ENCODE peak calls at places on chromosomes 16 and 17, in ten cellular contexts. U is CD4-positive, alpha-beta T cell; Q is DMS79; B is A172; K is RPMI7951; S is HTR-8/SVneo; G is fibroblast of the aortic adventitia; E is A673; J is fibroblast of mammary gland; R is activated naive CD8-positive, alpha-beta T cell treated with anti-CD3 and anti-CD28 coated beads, Interleukin-2, amount 10 ng/mL, durations not matched to agents 7 days and 5 days. M is an unnamed sample.

GRCh38 chr17:63529711-63530556 is 6.8 kb downstream of the KCNH6 start:
- DNase-seq in U (no peak), Q (no peak), B (no peak), K (no peak), S (no peak), G (no peak), E (no peak), J (no peak), R (no peak), M (no peak)

GRCh38 chr17:33832295-33832694 is 422.8 kb upstream of the CCL2 start:
- DNase-seq in U (no peak), Q (no peak), B (no peak), K (no peak), S (no peak), G (no peak), E (no peak), J (no peak), R (no peak), M (no peak)

GRCh38 chr16:48353565-48354163 is 31.5 kb downstream of the SIAH1 start:
- DNase-seq in U (peak; percentile 58), Q (no peak), B (peak; percentile 85), K (peak; percentile 67), S (peak; percentile 71), G (peak; percentile 82), E (peak; percentile 91), J (peak; percentile 78), R (peak; percentile 47), M (peak; percentile 78)

GRCh38 chr16:57383276-57384247 is 11.3 kb downstream of the CX3CL1 start:
- DNase-seq in U (no peak), Q (no peak), B (peak; percentile 56), K (peak; percentile 63), S (peak; percentile 65), G (peak; percentile 60), E (no peak), J (peak; percentile 34), R (no peak), M (no peak)

GRCh38 chr17:3555189-3555796 is 2.3 kb downstream of the TRPV3 start:
- DNase-seq in U (no peak), Q (no peak), B (no peak), K (no peak), S (no peak), G (no peak), E (no peak), J (no peak), R (no peak), M (no peak)

GRCh38 chr16:13898233-13898632 is 21.7 kb upstream of the ERCC4 start:
- DNase-seq in U (no peak), Q (no peak), B (no peak), K (no peak), S (no peak), G (no peak), E (no peak), J (no peak), R (no peak), M (no peak)

GRCh38 chr17:74812109-74812864 is 36.1 kb upstream of the NAT9 start:
- DNase-seq in U (no peak), Q (no peak), B (no peak), K (no peak), S (no peak), G (no peak), E (no peak), J (no peak), R (no peak), M (no peak)

GRCh38 chr16:59202463-59202862 is 468.3 kb upstream of the GOT2 start:
- DNase-seq in U (no peak), Q (no peak), B (no peak), K (no peak), S (no peak), G (no peak), E (no peak), J (no peak), R (no peak), M (no peak)

GRCh38 chr16:75580-76501 is 2.2 kb upstream of the MPG start:
- DNase-seq in U (no peak), Q (peak; percentile 36), B (peak; percentile 81), K (peak; percentile 91), S (peak; percentile 80), G (peak; percentile 91), E (peak; percentile 75), J (peak; percentile 91), R (no peak), M (no peak)

GRCh38 chr17:60229189-60229802 is 79.5 kb downstream of the CA4 start:
- DNase-seq in U (no peak), Q (no peak), B (peak; percentile 31), K (peak; percentile 26), S (no peak), G (peak; percentile 14), E (peak; percentile 52), J (peak; percentile 51), R (no peak), M (no peak)

GRCh38 chr16:89667633-89668032 is 10.0 kb downstream of the SPATA33 start:
- DNase-seq in U (no peak), Q (no peak), B (no peak), K (no peak), S (no peak), G (no peak), E (no peak), J (no peak), R (no peak), M (no peak)

GRCh38 chr17:77264617-77265230 is 124.0 kb downstream of the SEC14L1 start:
- DNase-seq in U (no peak), Q (peak; percentile 92), B (no peak), K (no peak), S (no peak), G (no peak), E (no peak), J (no peak), R (no peak), M (no peak)

GRCh38 chr16:46658925-46659324 is 30.1 kb downstream of the VPS35 start:
- DNase-seq in U (no peak), Q (no peak), B (no peak), K (no peak), S (no peak), G (no peak), E (no peak), J (no peak), R (no peak), M (peak; percentile 74)

GRCh38 chr17:7717756-7718350 is 309 bp downstream of the DNAH2 start:
- DNase-seq in U (no peak), Q (no peak), B (no peak), K (no peak), S (no peak), G (no peak), E (no peak), J (no peak), R (peak; percentile 78), M (peak; percentile 41)

GRCh38 chr17:42112552-42113176 is at the start of gene DHX58:
- DNase-seq in U (peak; percentile 66), Q (peak; percentile 84), B (peak; percentile 91), K (peak; percentile 85), S (peak; percentile 41), G (peak; percentile 85), E (peak; percentile 76), J (peak; percentile 82), R (peak; percentile 75), M (peak; percentile 87)

GRCh38 chr16:22787456-22788189 is 26.3 kb upstream of the HS3ST2 start:
- DNase-seq in U (no peak), Q (peak; percentile 29), B (peak; percentile 95), K (peak; percentile 96), S (no peak), G (peak; percentile 12), E (peak; percentile 46), J (peak; percentile 95), R (no peak), M (no peak)

GRCh38 chr16:23670137-23670776 is 8.4 kb upstream of the PLK1 start:
- DNase-seq in U (no peak), Q (no peak), B (peak; percentile 63), K (peak; percentile 82), S (no peak), G (peak; percentile 77), E (no peak), J (peak; percentile 95), R (no peak), M (peak; percentile 17)

GRCh38 chr17:5437721-5438317 is 1.1 kb downstream of the C1QBP start:
- DNase-seq in U (no peak), Q (no peak), B (peak; percentile 13), K (peak; percentile 61), S (no peak), G (peak; percentile 13), E (no peak), J (peak; percentile 36), R (no peak), M (no peak)

GRCh38 chr16:47310792-47311211 is 150.1 kb downstream of the ITFG1 start:
- DNase-seq in U (no peak), Q (no peak), B (no peak), K (no peak), S (no peak), G (no peak), E (no peak), J (no peak), R (no peak), M (no peak)

GRCh38 chr17:57915980-57916757 is 39.0 kb downstream of the CUEDC1 start:
- DNase-seq in U (no peak), Q (peak; percentile 26), B (no peak), K (no peak), S (no peak), G (no peak), E (no peak), J (no peak), R (no peak), M (no peak)

GRCh38 chr17:34254146-34254545 is 939 bp upstream of the CCL2 start:
- DNase-seq in U (no peak), Q (no peak), B (peak; percentile 19), K (peak; percentile 83), S (no peak), G (peak; percentile 96), E (no peak), J (peak; percentile 92), R (no peak), M (no peak)

GRCh38 chr17:27783951-27784350 is 16.4 kb downstream of the NOS2 start:
- DNase-seq in U (no peak), Q (no peak), B (no peak), K (peak; percentile 30), S (no peak), G (no peak), E (no peak), J (no peak), R (no peak), M (no peak)

GRCh38 chr16:88941051-88941932 is 35.7 kb downstream of the CBFA2T3 start:
- DNase-seq in U (no peak), Q (no peak), B (no peak), K (no peak), S (no peak), G (no peak), E (no peak), J (no peak), R (no peak), M (peak; percentile 93)

GRCh38 chr17:79795795-79796569 is 895 bp downstream of the CBX8 start:
- DNase-seq in U (no peak), Q (no peak), B (peak; percentile 7), K (no peak), S (no peak), G (peak; percentile 19), E (no peak), J (no peak), R (no peak), M (no peak)

GRCh38 chr16:56861756-56862155 is 3.3 kb upstream of the SLC12A3 start:
- DNase-seq in U (no peak), Q (no peak), B (no peak), K (no peak), S (no peak), G (no peak), E (no peak), J (no peak), R (no peak), M (no peak)

GRCh38 chr16:74034862-74035261 is 261.8 kb upstream of the PSMD7 start:
- DNase-seq in U (no peak), Q (no peak), B (peak; percentile 8), K (peak; percentile 10), S (peak; percentile 10), G (peak; percentile 0), E (peak; percentile 49), J (peak; percentile 18), R (no peak), M (no peak)

GRCh38 chr17:14048169-14048568 is 21.1 kb upstream of the COX10 start:
- DNase-seq in U (no peak), Q (no peak), B (no peak), K (no peak), S (no peak), G (no peak), E (peak; percentile 27), J (peak; percentile 9), R (no peak), M (no peak)

GRCh38 chr16:11391576-11391975 is 46.3 kb downstream of the RMI2 start:
- DNase-seq in U (no peak), Q (peak; percentile 52), B (no peak), K (no peak), S (no peak), G (no peak), E (no peak), J (no peak), R (no peak), M (no peak)

M was measured in B cell.